ENCODE peak calls at places on chromosome 12, in seven cellular contexts. T is stimulated activated CD4-positive, alpha-beta T cell treated with anti-CD3 and anti-CD28 coated beads, TNF-alpha, amount 100 ng/mL, for 1 hour; K is cardiac muscle cell; C is GM19239; N is activated naive CD4-positive, alpha-beta T cell treated with anti-CD3 and anti-CD28 coated beads for 36 hours; S is activated CD4-positive, alpha-beta T cell treated with anti-CD3 and anti-CD28 coated beads, Interleukin-2, amount 50 U/mL, for 48 hours; L is stimulated activated CD8-positive, alpha-beta memory T cell treated with anti-CD3 and anti-CD28 coated beads, Interleukin-2, amount 100 ng/mL, for 1 hour. A is an unnamed sample.

GRCh38 chr12:111066744-111067437 is 146.5 kb upstream of the MYL2 start:
- DNase-seq in S (no peak), N (no peak), L (no peak), T (no peak), K (no peak), C (no peak), A (no peak)

GRCh38 chr12:132218915-132219314 is 74.7 kb downstream of the NOC4L start:
- DNase-seq in T (peak), C (peak), K (no peak), L (no peak), N (peak), S (peak), A (peak)

GRCh38 chr12:26460361-26460760 is 265.0 kb downstream of the SSPN start:
- DNase-seq in L (no peak), K (no peak), T (no peak), C (no peak), S (no peak), N (no peak), A (no peak)

GRCh38 chr12:68109444-68110217 is 49.9 kb downstream of the IFNG start:
- DNase-seq in L (no peak), T (no peak), C (no peak), K (peak), N (no peak), S (no peak), A (no peak)

GRCh38 chr12:1838994-1839365 is 18.6 kb downstream of the LRTM2 start:
- DNase-seq in K (no peak), L (no peak), S (no peak), T (no peak), C (no peak), N (no peak), A (no peak)

GRCh38 chr12:104181313-104181712 is 34.3 kb upstream of the TXNRD1 start:
- DNase-seq in S (no peak), N (no peak), L (no peak), C (no peak), T (no peak), K (peak), A (no peak)

GRCh38 chr12:123270380-123271181 is 1.1 kb downstream of the CDK2AP1 start:
- DNase-seq in L (no peak), S (peak), K (peak), N (peak), C (no peak), T (no peak), A (no peak)

GRCh38 chr12:102917026-102917787 is at the start of gene PAH:
- DNase-seq in T (no peak), N (peak), C (peak), K (no peak), S (no peak), L (no peak), A (peak)

A was measured in CD4-positive, CD25-positive, alpha-beta regulatory T cell.